ENCODE peak calls at places on chromosomes 11 and 22, in seven cellular contexts. One of them, this sample, is unnamed.
A peak's percentile ranks its signal among the peaks of the same experiment; 100 is the strongest.

GRCh38 chr11:60064115-60064514 is 7.7 kb downstream of the MS4A3 start:
- DNase-seq in chondrocyte: no peak
- DNase-seq in cardiac fibroblast: no peak
- DNase-seq in fibroblast of villous mesenchyme: no peak
- DNase-seq in K562: no peak
- DNase-seq in progenitor cell of endocrine pancreas: no peak
- DNase-seq in uterus: no peak
- DNase-seq in this sample: no peak

GRCh38 chr11:133576351-133576750 is 44.0 kb upstream of the OPCML start:
- DNase-seq in cardiac fibroblast: no peak
- DNase-seq in K562: no peak
- DNase-seq in progenitor cell of endocrine pancreas: no peak
- DNase-seq in uterus: no peak
- DNase-seq in fibroblast of villous mesenchyme: no peak
- DNase-seq in chondrocyte: no peak
- DNase-seq in this sample: no peak

GRCh38 chr11:68146010-68146540 is 24.9 kb upstream of the CHKA start:
- DNase-seq in chondrocyte: no peak
- DNase-seq in cardiac fibroblast: no peak
- DNase-seq in K562: no peak
- DNase-seq in uterus: peak; percentile 78
- DNase-seq in progenitor cell of endocrine pancreas: no peak
- DNase-seq in fibroblast of villous mesenchyme: no peak
- DNase-seq in this sample: no peak

GRCh38 chr11:133957926-133958325 is 1.2 kb upstream of the IGSF9B start:
- DNase-seq in progenitor cell of endocrine pancreas: no peak
- DNase-seq in fibroblast of villous mesenchyme: no peak
- DNase-seq in chondrocyte: no peak
- DNase-seq in cardiac fibroblast: no peak
- DNase-seq in uterus: peak; percentile 39
- DNase-seq in K562: no peak
- DNase-seq in this sample: no peak

GRCh38 chr22:19039448-19039780 is 82.8 kb downstream of the DGCR2 start:
- DNase-seq in cardiac fibroblast: no peak
- DNase-seq in chondrocyte: no peak
- DNase-seq in fibroblast of villous mesenchyme: no peak
- DNase-seq in uterus: no peak
- DNase-seq in K562: no peak
- DNase-seq in progenitor cell of endocrine pancreas: no peak
- DNase-seq in this sample: no peak

GRCh38 chr11:5620606-5621521 is 3.9 kb upstream of the TRIM34 start:
- DNase-seq in progenitor cell of endocrine pancreas: no peak
- DNase-seq in fibroblast of villous mesenchyme: peak; percentile 94
- DNase-seq in chondrocyte: no peak
- DNase-seq in K562: peak; percentile 30
- DNase-seq in uterus: no peak
- DNase-seq in cardiac fibroblast: peak; percentile 91
- DNase-seq in this sample: no peak

GRCh38 chr11:3108183-3108721 is 51.0 kb upstream of the CARS1 start:
- DNase-seq in chondrocyte: no peak
- DNase-seq in cardiac fibroblast: no peak
- DNase-seq in progenitor cell of endocrine pancreas: peak; percentile 7
- DNase-seq in K562: no peak
- DNase-seq in uterus: peak; percentile 13
- DNase-seq in fibroblast of villous mesenchyme: no peak
- DNase-seq in this sample: no peak

GRCh38 chr22:37275134-37275533 is 7.2 kb upstream of the CYTH4 start:
- DNase-seq in fibroblast of villous mesenchyme: no peak
- DNase-seq in uterus: no peak
- DNase-seq in K562: no peak
- DNase-seq in progenitor cell of endocrine pancreas: no peak
- DNase-seq in chondrocyte: no peak
- DNase-seq in cardiac fibroblast: no peak
- DNase-seq in this sample: no peak

GRCh38 chr11:131146817-131147490 is 223.5 kb upstream of the NTM start:
- DNase-seq in uterus: no peak
- DNase-seq in chondrocyte: no peak
- DNase-seq in progenitor cell of endocrine pancreas: no peak
- DNase-seq in fibroblast of villous mesenchyme: no peak
- DNase-seq in K562: no peak
- DNase-seq in cardiac fibroblast: no peak
- DNase-seq in this sample: no peak

GRCh38 chr11:63682045-63682915 is 980 bp downstream of the RTN3 start:
- DNase-seq in fibroblast of villous mesenchyme: peak; percentile 41
- DNase-seq in progenitor cell of endocrine pancreas: no peak
- DNase-seq in cardiac fibroblast: no peak
- DNase-seq in K562: peak; percentile 30
- DNase-seq in uterus: peak; percentile 34
- DNase-seq in chondrocyte: no peak
- DNase-seq in this sample: no peak

GRCh38 chr22:33451851-33452469 is 393.8 kb upstream of the SYN3 start:
- DNase-seq in chondrocyte: no peak
- DNase-seq in progenitor cell of endocrine pancreas: no peak
- DNase-seq in fibroblast of villous mesenchyme: no peak
- DNase-seq in K562: no peak
- DNase-seq in cardiac fibroblast: no peak
- DNase-seq in uterus: no peak
- DNase-seq in this sample: no peak

GRCh38 chr11:112249871-112250590 is 10.6 kb downstream of the PLET1 start:
- DNase-seq in chondrocyte: no peak
- DNase-seq in uterus: no peak
- DNase-seq in cardiac fibroblast: no peak
- DNase-seq in progenitor cell of endocrine pancreas: no peak
- DNase-seq in fibroblast of villous mesenchyme: peak; percentile 26
- DNase-seq in K562: no peak
- DNase-seq in this sample: no peak

GRCh38 chr11:3861698-3862097 is 6.2 kb downstream of the STIM1 start:
- DNase-seq in fibroblast of villous mesenchyme: no peak
- DNase-seq in K562: no peak
- DNase-seq in cardiac fibroblast: peak; percentile 17
- DNase-seq in chondrocyte: no peak
- DNase-seq in progenitor cell of endocrine pancreas: no peak
- DNase-seq in uterus: no peak
- DNase-seq in this sample: no peak

GRCh38 chr11:34343153-34343552 is 14.7 kb downstream of the ABTB2 start:
- DNase-seq in K562: no peak
- DNase-seq in chondrocyte: no peak
- DNase-seq in fibroblast of villous mesenchyme: peak; percentile 79
- DNase-seq in cardiac fibroblast: peak; percentile 86
- DNase-seq in progenitor cell of endocrine pancreas: no peak
- DNase-seq in uterus: no peak
- DNase-seq in this sample: no peak

GRCh38 chr11:44784784-44785183 is 58.0 kb downstream of the TSPAN18 start:
- DNase-seq in chondrocyte: no peak
- DNase-seq in fibroblast of villous mesenchyme: no peak
- DNase-seq in K562: no peak
- DNase-seq in progenitor cell of endocrine pancreas: no peak
- DNase-seq in cardiac fibroblast: no peak
- DNase-seq in uterus: no peak
- DNase-seq in this sample: no peak

GRCh38 chr11:64253481-64253880 is 2.2 kb downstream of the PLCB3 start:
- DNase-seq in progenitor cell of endocrine pancreas: no peak
- DNase-seq in fibroblast of villous mesenchyme: no peak
- DNase-seq in K562: no peak
- DNase-seq in chondrocyte: no peak
- DNase-seq in uterus: no peak
- DNase-seq in cardiac fibroblast: no peak
- DNase-seq in this sample: no peak

GRCh38 chr11:19307498-19307897 is 66.8 kb upstream of the E2F8 start:
- DNase-seq in uterus: no peak
- DNase-seq in cardiac fibroblast: no peak
- DNase-seq in K562: no peak
- DNase-seq in chondrocyte: no peak
- DNase-seq in progenitor cell of endocrine pancreas: no peak
- DNase-seq in fibroblast of villous mesenchyme: no peak
- DNase-seq in this sample: no peak
- TF ChIP-seq CTCF in uterus: no peak
- TF ChIP-seq CTCF in cardiac fibroblast: no peak
- TF ChIP-seq CTCF in K562: no peak
- TF ChIP-seq CTCF in chondrocyte: no peak
- TF ChIP-seq CTCF in progenitor cell of endocrine pancreas: no peak
- TF ChIP-seq CTCF in fibroblast of villous mesenchyme: no peak
- TF ChIP-seq CTCF in this sample: no peak

GRCh38 chr22:27239520-27239919 is 562.0 kb downstream of the MN1 start:
- DNase-seq in cardiac fibroblast: no peak
- DNase-seq in fibroblast of villous mesenchyme: no peak
- DNase-seq in chondrocyte: no peak
- DNase-seq in progenitor cell of endocrine pancreas: no peak
- DNase-seq in uterus: no peak
- DNase-seq in K562: no peak
- DNase-seq in this sample: no peak
- TF ChIP-seq CTCF in cardiac fibroblast: no peak
- TF ChIP-seq CTCF in fibroblast of villous mesenchyme: no peak
- TF ChIP-seq CTCF in chondrocyte: peak; percentile 54
- TF ChIP-seq CTCF in progenitor cell of endocrine pancreas: no peak
- TF ChIP-seq CTCF in uterus: no peak
- TF ChIP-seq CTCF in K562: no peak
- TF ChIP-seq CTCF in this sample: no peak

GRCh38 chr11:47552581-47553416 is at the start of gene CELF1:
- DNase-seq in uterus: peak; percentile 89
- DNase-seq in chondrocyte: peak; percentile 97
- DNase-seq in cardiac fibroblast: peak; percentile 85
- DNase-seq in progenitor cell of endocrine pancreas: peak; percentile 88
- DNase-seq in K562: peak; percentile 91
- DNase-seq in fibroblast of villous mesenchyme: peak; percentile 87
- DNase-seq in this sample: peak; percentile 64
- TF ChIP-seq CTCF in uterus: peak; percentile 96
- TF ChIP-seq CTCF in chondrocyte: peak; percentile 96
- TF ChIP-seq CTCF in cardiac fibroblast: peak; percentile 55
- TF ChIP-seq CTCF in progenitor cell of endocrine pancreas: peak; percentile 97
- TF ChIP-seq CTCF in K562: peak; percentile 80
- TF ChIP-seq CTCF in fibroblast of villous mesenchyme: peak; percentile 65
- TF ChIP-seq CTCF in this sample: peak; percentile 93

DNA sequence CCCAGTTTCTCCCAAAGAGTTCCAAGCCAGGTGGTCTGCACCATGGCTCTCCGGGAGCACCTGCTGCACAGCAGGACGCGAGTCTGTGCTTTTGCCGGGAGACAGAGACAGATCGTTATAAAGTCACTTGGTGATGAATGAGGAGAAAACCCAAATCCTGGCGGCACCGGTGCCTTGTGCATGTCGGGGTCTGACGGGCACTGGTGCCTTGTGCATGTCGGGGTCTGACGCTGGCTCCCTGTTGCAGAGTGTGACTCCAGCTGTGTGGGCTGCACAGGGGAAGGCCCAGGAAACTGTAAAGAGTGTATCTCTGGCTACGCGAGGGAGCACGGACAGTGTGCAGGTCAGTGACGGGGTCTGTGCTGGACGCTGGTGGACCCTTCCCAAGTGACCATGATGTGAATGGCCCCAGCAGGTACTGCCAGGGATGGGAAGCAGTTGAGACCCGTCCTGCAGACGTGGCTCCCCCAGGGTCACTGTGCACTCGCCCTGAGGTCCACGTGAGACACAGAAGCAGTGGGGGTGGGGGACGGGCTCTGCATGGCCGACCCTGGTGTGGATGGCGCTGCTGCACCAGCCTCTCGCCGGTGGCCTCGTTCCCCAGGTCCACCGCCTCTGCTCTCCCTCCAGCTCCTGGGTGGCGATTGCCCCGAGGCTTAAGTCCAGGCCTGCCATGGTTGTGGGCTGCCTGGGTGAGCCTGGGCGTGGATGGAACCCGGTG is 5.8 kb downstream of the CRELD2 start:
- DNase-seq in uterus: no peak
- DNase-seq in cardiac fibroblast: no peak
- DNase-seq in chondrocyte: no peak
- DNase-seq in K562: no peak
- DNase-seq in progenitor cell of endocrine pancreas: no peak
- DNase-seq in fibroblast of villous mesenchyme: no peak
- DNase-seq in this sample: no peak
- TF ChIP-seq CTCF in uterus: no peak
- TF ChIP-seq CTCF in cardiac fibroblast: no peak
- TF ChIP-seq CTCF in chondrocyte: no peak
- TF ChIP-seq CTCF in K562: no peak
- TF ChIP-seq CTCF in progenitor cell of endocrine pancreas: no peak
- TF ChIP-seq CTCF in fibroblast of villous mesenchyme: no peak
- TF ChIP-seq CTCF in this sample: no peak

GRCh38 chr11:86277741-86278140 is 24.3 kb upstream of the HIKESHI start:
- DNase-seq in K562: no peak
- DNase-seq in fibroblast of villous mesenchyme: peak; percentile 65
- DNase-seq in uterus: no peak
- DNase-seq in chondrocyte: no peak
- DNase-seq in cardiac fibroblast: no peak
- DNase-seq in progenitor cell of endocrine pancreas: no peak
- DNase-seq in this sample: no peak

GRCh38 chr11:86274503-86274902 is 27.5 kb upstream of the HIKESHI start:
- DNase-seq in chondrocyte: no peak
- DNase-seq in progenitor cell of endocrine pancreas: no peak
- DNase-seq in K562: no peak
- DNase-seq in cardiac fibroblast: no peak
- DNase-seq in fibroblast of villous mesenchyme: no peak
- DNase-seq in uterus: no peak
- DNase-seq in this sample: no peak

GRCh38 chr11:86278226-86278625 is 23.8 kb upstream of the HIKESHI start:
- DNase-seq in K562: no peak
- DNase-seq in chondrocyte: no peak
- DNase-seq in uterus: no peak
- DNase-seq in fibroblast of villous mesenchyme: peak; percentile 80
- DNase-seq in cardiac fibroblast: no peak
- DNase-seq in progenitor cell of endocrine pancreas: no peak
- DNase-seq in this sample: no peak

GRCh38 chr11:86274999-86275398 is 27.0 kb upstream of the HIKESHI start:
- DNase-seq in cardiac fibroblast: no peak
- DNase-seq in fibroblast of villous mesenchyme: no peak
- DNase-seq in chondrocyte: no peak
- DNase-seq in uterus: no peak
- DNase-seq in progenitor cell of endocrine pancreas: no peak
- DNase-seq in K562: no peak
- DNase-seq in this sample: no peak

GRCh38 chr11:86275493-86276370 is 26.3 kb upstream of the HIKESHI start:
- DNase-seq in K562: no peak
- DNase-seq in uterus: no peak
- DNase-seq in chondrocyte: no peak
- DNase-seq in cardiac fibroblast: no peak
- DNase-seq in progenitor cell of endocrine pancreas: no peak
- DNase-seq in fibroblast of villous mesenchyme: no peak
- DNase-seq in this sample: no peak
- TF ChIP-seq CTCF in K562: no peak
- TF ChIP-seq CTCF in uterus: no peak
- TF ChIP-seq CTCF in chondrocyte: peak; percentile 18
- TF ChIP-seq CTCF in cardiac fibroblast: no peak
- TF ChIP-seq CTCF in progenitor cell of endocrine pancreas: no peak
- TF ChIP-seq CTCF in fibroblast of villous mesenchyme: no peak
- TF ChIP-seq CTCF in this sample: no peak

DNA sequence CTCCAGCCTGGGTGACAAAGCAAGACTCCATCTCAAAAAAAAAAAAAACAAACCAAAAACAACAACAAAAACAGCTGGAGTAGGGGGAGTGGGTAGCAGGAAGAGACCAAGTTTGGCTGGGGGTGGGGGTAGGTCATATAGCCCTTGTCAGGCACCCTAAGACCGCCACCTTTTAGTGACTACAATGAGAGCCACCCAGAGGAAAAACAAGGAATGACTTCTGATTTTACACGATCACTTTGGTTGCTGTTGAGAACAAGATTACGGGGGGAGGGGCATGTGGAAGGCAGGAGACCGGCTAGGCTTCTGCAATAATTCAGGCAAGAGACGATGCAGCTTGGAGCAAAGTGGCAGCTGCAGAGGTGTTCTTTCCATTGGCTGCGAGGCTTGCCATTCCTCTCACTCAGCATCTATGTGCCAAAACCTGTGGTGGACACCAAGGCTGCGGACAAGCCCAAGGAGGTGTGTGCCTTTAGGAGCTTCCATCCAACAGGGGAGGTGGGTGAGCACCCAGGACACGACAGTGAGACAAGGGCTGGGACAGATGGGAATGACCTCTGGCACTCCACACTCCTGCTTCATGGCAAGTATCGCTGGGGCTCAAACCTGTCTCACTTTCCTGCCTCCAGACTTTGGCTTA is 1.7 kb downstream of the RPS19BP1 start:
- DNase-seq in cardiac fibroblast: peak; percentile 53
- DNase-seq in progenitor cell of endocrine pancreas: no peak
- DNase-seq in K562: peak; percentile 69
- DNase-seq in chondrocyte: no peak
- DNase-seq in fibroblast of villous mesenchyme: peak; percentile 47
- DNase-seq in uterus: no peak
- DNase-seq in this sample: no peak
- TF ChIP-seq CTCF in cardiac fibroblast: peak; percentile 22
- TF ChIP-seq CTCF in progenitor cell of endocrine pancreas: peak; percentile 31
- TF ChIP-seq CTCF in K562: peak; percentile 51
- TF ChIP-seq CTCF in chondrocyte: peak; percentile 66
- TF ChIP-seq CTCF in fibroblast of villous mesenchyme: peak; percentile 36
- TF ChIP-seq CTCF in uterus: no peak
- TF ChIP-seq CTCF in this sample: no peak

This sample was measured in thoracic aorta.